ENCODE peak calls at places on chromosomes 2 and 18, in eight cellular contexts. T, A, L, Y, H, F, Q and J are unnamed samples.

GRCh38 chr18:9712606-9713005 is 4.5 kb downstream of the RAB31 start:
- DNase-seq in L (no peak), A (no peak), T (no peak), F (no peak), Y (no peak), Q (no peak), H (no peak), J (no peak)

GRCh38 chr2:235917506-235917905 is 250.7 kb downstream of the GBX2 start:
- DNase-seq in T (no peak), F (no peak), L (no peak), Q (no peak), Y (no peak), A (no peak), H (no peak), J (no peak)

GRCh38 chr2:127091886-127092285 is 15.1 kb downstream of the BIN1 start:
- DNase-seq in A (no peak), F (no peak), T (no peak), L (no peak), Y (no peak), H (no peak), Q (no peak), J (no peak)

GRCh38 chr2:207082619-207083018 is 83.1 kb downstream of the KLF7 start:
- DNase-seq in L (no peak), Q (no peak), Y (no peak), H (no peak), A (no peak), F (no peak), T (no peak), J (no peak)

GRCh38 chr18:76476665-76477561 is 18.1 kb downstream of the ZNF516 start:
- DNase-seq in H (peak), Y (peak), T (peak), L (no peak), A (no peak), F (peak), Q (no peak), J (no peak)

GRCh38 chr2:241031436-241032165 is 33.2 kb downstream of the SNED1 start:
- DNase-seq in H (no peak), L (no peak), T (no peak), A (no peak), Y (no peak), Q (no peak), F (no peak), J (no peak)

GRCh38 chr2:95351080-95351915 is 51.2 kb upstream of the FAHD2A start:
- DNase-seq in A (no peak), T (no peak), H (no peak), F (no peak), Q (no peak), Y (no peak), L (no peak), J (no peak)

GRCh38 chr2:157698430-157698829 is 69.8 kb upstream of the ACVR1C start:
- DNase-seq in F (no peak), Q (no peak), L (no peak), A (no peak), H (no peak), T (no peak), Y (no peak), J (no peak)

GRCh38 chr2:68365087-68365486 is at the start of gene PLEK:
- DNase-seq in Q (no peak), H (peak), F (no peak), Y (no peak), T (no peak), A (no peak), L (no peak), J (no peak)

GRCh38 chr2:152402780-152403388 is 67.9 kb downstream of the FMNL2 start:
- DNase-seq in T (no peak), Q (no peak), H (no peak), F (no peak), A (no peak), L (no peak), Y (no peak), J (no peak)

GRCh38 chr2:191018663-191019119 is 4.7 kb upstream of the STAT1 start:
- DNase-seq in T (no peak), A (no peak), H (no peak), L (no peak), Y (no peak), Q (no peak), F (no peak), J (no peak)

GRCh38 chr18:61893304-61893970 is 630 bp upstream of the RNF152 start:
- DNase-seq in T (no peak), A (no peak), F (peak), H (peak), Q (peak), Y (no peak), L (no peak), J (no peak)

GRCh38 chr18:60555629-60556028 is 183.1 kb upstream of the MC4R start:
- DNase-seq in Q (no peak), L (no peak), T (no peak), A (no peak), Y (no peak), F (no peak), H (peak), J (no peak)

GRCh38 chr2:121902171-121902591 is 146.7 kb downstream of the TSN start:
- DNase-seq in H (peak), A (no peak), Y (no peak), L (peak), T (no peak), Q (no peak), F (peak), J (peak)

GRCh38 chr2:16019060-16019475 is 78.7 kb downstream of the MYCN start:
- DNase-seq in Y (no peak), F (no peak), A (no peak), L (no peak), Q (no peak), T (no peak), H (no peak), J (no peak)